ENCODE peak calls at places on chromosome X, in six cellular contexts. One of them, this sample, is unnamed.

GRCh38 chrX:101362757-101363156 is 14.2 kb upstream of the TIMM8A start:
- DNase-seq in HFF-Myc: no peak
- DNase-seq in transverse colon: no peak
- DNase-seq in HTR-8/SVneo: no peak
- DNase-seq in AG20443: no peak
- DNase-seq in naive B cell: no peak
- DNase-seq in this sample: no peak

GRCh38 chrX:153865685-153866084 is 20.3 kb downstream of the L1CAM start:
- DNase-seq in HFF-Myc: no peak
- DNase-seq in transverse colon: no peak
- DNase-seq in HTR-8/SVneo: no peak
- DNase-seq in AG20443: no peak
- DNase-seq in naive B cell: no peak
- DNase-seq in this sample: no peak

GRCh38 chrX:51459125-51459524 is 37.3 kb downstream of the NUDT11 start:
- DNase-seq in HFF-Myc: no peak
- DNase-seq in transverse colon: no peak
- DNase-seq in HTR-8/SVneo: no peak
- DNase-seq in AG20443: no peak
- DNase-seq in naive B cell: no peak
- DNase-seq in this sample: no peak

GRCh38 chrX:124641737-124642491 is 295.6 kb downstream of the SH2D1A start:
- DNase-seq in HFF-Myc: no peak
- DNase-seq in transverse colon: no peak
- DNase-seq in HTR-8/SVneo: no peak
- DNase-seq in AG20443: no peak
- DNase-seq in naive B cell: no peak
- DNase-seq in this sample: no peak

GRCh38 chrX:26922278-26922677 is 540.9 kb downstream of the PPP4R3C start:
- DNase-seq in HFF-Myc: no peak
- DNase-seq in transverse colon: no peak
- DNase-seq in HTR-8/SVneo: peak
- DNase-seq in AG20443: no peak
- DNase-seq in naive B cell: no peak
- DNase-seq in this sample: no peak

GRCh38 chrX:129939986-129940385 is 34.0 kb downstream of the UTP14A start:
- DNase-seq in HFF-Myc: no peak
- DNase-seq in transverse colon: no peak
- DNase-seq in HTR-8/SVneo: no peak
- DNase-seq in AG20443: no peak
- DNase-seq in naive B cell: no peak
- DNase-seq in this sample: no peak

GRCh38 chrX:24464836-24465523 is at the start of gene PDK3:
- DNase-seq in HFF-Myc: peak
- DNase-seq in transverse colon: peak
- DNase-seq in HTR-8/SVneo: peak
- DNase-seq in AG20443: peak
- DNase-seq in naive B cell: peak
- DNase-seq in this sample: peak

GRCh38 chrX:1925053-1925481 is 310.2 kb downstream of the ASMT start:
- DNase-seq in HFF-Myc: no peak
- DNase-seq in transverse colon: no peak
- DNase-seq in HTR-8/SVneo: no peak
- DNase-seq in AG20443: peak
- DNase-seq in naive B cell: no peak
- DNase-seq in this sample: no peak

GRCh38 chrX:41452972-41453371 is 5.8 kb downstream of the NYX start:
- DNase-seq in HFF-Myc: no peak
- DNase-seq in transverse colon: no peak
- DNase-seq in HTR-8/SVneo: no peak
- DNase-seq in AG20443: peak
- DNase-seq in naive B cell: no peak
- DNase-seq in this sample: no peak

GRCh38 chrX:45006002-45006800 is 133.2 kb downstream of the KDM6A start:
- DNase-seq in HFF-Myc: no peak
- DNase-seq in transverse colon: no peak
- DNase-seq in HTR-8/SVneo: no peak
- DNase-seq in AG20443: no peak
- DNase-seq in naive B cell: no peak
- DNase-seq in this sample: no peak

GRCh38 chrX:16786791-16787735 is 797 bp downstream of the TXLNG start:
- DNase-seq in HFF-Myc: no peak
- DNase-seq in transverse colon: peak
- DNase-seq in HTR-8/SVneo: peak
- DNase-seq in AG20443: peak
- DNase-seq in naive B cell: peak
- DNase-seq in this sample: no peak

GRCh38 chrX:136214551-136214950 is 36.6 kb downstream of the MAP7D3 start:
- DNase-seq in HFF-Myc: peak
- DNase-seq in transverse colon: no peak
- DNase-seq in HTR-8/SVneo: peak
- DNase-seq in AG20443: peak
- DNase-seq in naive B cell: no peak
- DNase-seq in this sample: no peak

GRCh38 chrX:150037041-150037440 is 98.8 kb upstream of the EOLA2 start:
- DNase-seq in HFF-Myc: no peak
- DNase-seq in transverse colon: no peak
- DNase-seq in HTR-8/SVneo: no peak
- DNase-seq in AG20443: no peak
- DNase-seq in naive B cell: no peak
- DNase-seq in this sample: no peak

GRCh38 chrX:55056820-55057690 is 17.8 kb upstream of the PAGE2B start:
- DNase-seq in HFF-Myc: no peak
- DNase-seq in transverse colon: no peak
- DNase-seq in HTR-8/SVneo: no peak
- DNase-seq in AG20443: no peak
- DNase-seq in naive B cell: peak
- DNase-seq in this sample: no peak

GRCh38 chrX:153882086-153882498 is 3.9 kb downstream of the L1CAM start:
- DNase-seq in HFF-Myc: no peak
- DNase-seq in transverse colon: no peak
- DNase-seq in HTR-8/SVneo: peak
- DNase-seq in AG20443: no peak
- DNase-seq in naive B cell: no peak
- DNase-seq in this sample: no peak

GRCh38 chrX:153922932-153923857 is 2.9 kb downstream of the ARHGAP4 start:
- DNase-seq in HFF-Myc: no peak
- DNase-seq in transverse colon: peak
- DNase-seq in HTR-8/SVneo: peak
- DNase-seq in AG20443: peak
- DNase-seq in naive B cell: no peak
- DNase-seq in this sample: no peak

GRCh38 chrX:35382966-35383365 is 415.2 kb upstream of the MAGEB16 start:
- DNase-seq in HFF-Myc: no peak
- DNase-seq in transverse colon: no peak
- DNase-seq in HTR-8/SVneo: no peak
- DNase-seq in AG20443: no peak
- DNase-seq in naive B cell: no peak
- DNase-seq in this sample: no peak

GRCh38 chrX:63513825-63514574 is 162.9 kb upstream of the SPIN4 start:
- DNase-seq in HFF-Myc: peak
- DNase-seq in transverse colon: no peak
- DNase-seq in HTR-8/SVneo: no peak
- DNase-seq in AG20443: peak
- DNase-seq in naive B cell: no peak
- DNase-seq in this sample: no peak

GRCh38 chrX:153537526-153538295 is 20.3 kb downstream of the ATP2B3 start:
- DNase-seq in HFF-Myc: no peak
- DNase-seq in transverse colon: no peak
- DNase-seq in HTR-8/SVneo: no peak
- DNase-seq in AG20443: no peak
- DNase-seq in naive B cell: no peak
- DNase-seq in this sample: no peak

GRCh38 chrX:46762963-46763362 is 4.0 kb upstream of the SLC9A7 start:
- DNase-seq in HFF-Myc: no peak
- DNase-seq in transverse colon: no peak
- DNase-seq in HTR-8/SVneo: no peak
- DNase-seq in AG20443: no peak
- DNase-seq in naive B cell: no peak
- DNase-seq in this sample: no peak

GRCh38 chrX:44245730-44246129 is 97.7 kb downstream of the EFHC2 start:
- DNase-seq in HFF-Myc: no peak
- DNase-seq in transverse colon: no peak
- DNase-seq in HTR-8/SVneo: no peak
- DNase-seq in AG20443: no peak
- DNase-seq in naive B cell: no peak
- DNase-seq in this sample: no peak

GRCh38 chrX:76555816-76556215 is 128.3 kb downstream of the MAGEE1 start:
- DNase-seq in HFF-Myc: no peak
- DNase-seq in transverse colon: no peak
- DNase-seq in HTR-8/SVneo: no peak
- DNase-seq in AG20443: no peak
- DNase-seq in naive B cell: no peak
- DNase-seq in this sample: peak

GRCh38 chrX:119654112-119654531 is 38.8 kb downstream of the SEPTIN6 start:
- DNase-seq in HFF-Myc: no peak
- DNase-seq in transverse colon: no peak
- DNase-seq in HTR-8/SVneo: no peak
- DNase-seq in AG20443: no peak
- DNase-seq in naive B cell: no peak
- DNase-seq in this sample: no peak

GRCh38 chrX:119236599-119237525 is 777 bp downstream of the PGRMC1 start:
- DNase-seq in HFF-Myc: no peak
- DNase-seq in transverse colon: peak
- DNase-seq in HTR-8/SVneo: no peak
- DNase-seq in AG20443: peak
- DNase-seq in naive B cell: no peak
- DNase-seq in this sample: no peak

GRCh38 chrX:39936886-39937770 is 160.6 kb downstream of the BCOR start:
- DNase-seq in HFF-Myc: no peak
- DNase-seq in transverse colon: no peak
- DNase-seq in HTR-8/SVneo: no peak
- DNase-seq in AG20443: no peak
- DNase-seq in naive B cell: no peak
- DNase-seq in this sample: peak

GRCh38 chrX:78886550-78886949 is 58.6 kb upstream of the P2RY10 start:
- DNase-seq in HFF-Myc: no peak
- DNase-seq in transverse colon: no peak
- DNase-seq in HTR-8/SVneo: peak
- DNase-seq in AG20443: peak
- DNase-seq in naive B cell: peak
- DNase-seq in this sample: peak

GRCh38 chrX:125203379-125203736 is 116.3 kb upstream of the TEX13C start:
- DNase-seq in HFF-Myc: no peak
- DNase-seq in transverse colon: no peak
- DNase-seq in HTR-8/SVneo: no peak
- DNase-seq in AG20443: peak
- DNase-seq in naive B cell: no peak
- DNase-seq in this sample: no peak

This sample was measured in GDM1.